ENCODE peak calls at places on chromosomes 7 and 10, in six cellular contexts. One of them, this sample, is unnamed. For H3K9me3, the result is how much of the 10 kb centered on the place peaks cover.

GRCh38 chr7:126040114-126041045 is 1110.8 kb upstream of the POT1 start:
- DNase-seq in CD8-positive, alpha-beta memory T cell: no peak
- DNase-seq in suprapubic skin: no peak
- DNase-seq in ovary: peak
- DNase-seq in uterus: no peak
- DNase-seq in neural progenitor cell: peak
- DNase-seq in this sample: no peak

GRCh38 chr10:67603086-67603485 is 92.9 kb downstream of the CTNNA3 start:
- DNase-seq in CD8-positive, alpha-beta memory T cell: no peak
- DNase-seq in suprapubic skin: no peak
- DNase-seq in ovary: no peak
- DNase-seq in uterus: no peak
- DNase-seq in neural progenitor cell: no peak
- DNase-seq in this sample: no peak

GRCh38 chr7:80263821-80264220 is 129.2 kb downstream of the GNAI1 start:
- DNase-seq in CD8-positive, alpha-beta memory T cell: no peak
- DNase-seq in suprapubic skin: no peak
- DNase-seq in ovary: no peak
- DNase-seq in uterus: no peak
- DNase-seq in neural progenitor cell: no peak
- DNase-seq in this sample: no peak

GRCh38 chr7:139777304-139777890 is 401 bp downstream of the HIPK2 start:
- DNase-seq in CD8-positive, alpha-beta memory T cell: peak
- DNase-seq in suprapubic skin: no peak
- DNase-seq in ovary: peak
- DNase-seq in uterus: peak
- DNase-seq in neural progenitor cell: peak
- DNase-seq in this sample: peak

GRCh38 chr10:70903262-70903921 is 15.0 kb upstream of the PCBD1 start:
- DNase-seq in CD8-positive, alpha-beta memory T cell: no peak
- DNase-seq in suprapubic skin: no peak
- DNase-seq in ovary: peak
- DNase-seq in uterus: peak
- DNase-seq in neural progenitor cell: peak
- DNase-seq in this sample: peak

GRCh38 chr7:150944066-150945042 is 33.8 kb downstream of the KCNH2 start:
- DNase-seq in CD8-positive, alpha-beta memory T cell: no peak
- DNase-seq in suprapubic skin: peak
- DNase-seq in ovary: no peak
- DNase-seq in uterus: no peak
- DNase-seq in neural progenitor cell: no peak
- DNase-seq in this sample: peak

GRCh38 chr7:76054129-76055120 is 6.5 kb downstream of the MDH2 start:
- DNase-seq in CD8-positive, alpha-beta memory T cell: no peak
- DNase-seq in suprapubic skin: no peak
- DNase-seq in ovary: no peak
- DNase-seq in uterus: no peak
- DNase-seq in neural progenitor cell: peak
- DNase-seq in this sample: no peak

GRCh38 chr10:63169063-63169462 is 35.9 kb downstream of the NRBF2 start:
- DNase-seq in CD8-positive, alpha-beta memory T cell: no peak
- DNase-seq in suprapubic skin: no peak
- DNase-seq in ovary: no peak
- DNase-seq in uterus: no peak
- DNase-seq in neural progenitor cell: no peak
- DNase-seq in this sample: no peak

GRCh38 chr7:77450613-77451012 is 34.5 kb upstream of the GSAP start:
- DNase-seq in CD8-positive, alpha-beta memory T cell: no peak
- DNase-seq in suprapubic skin: no peak
- DNase-seq in ovary: no peak
- DNase-seq in uterus: no peak
- DNase-seq in neural progenitor cell: no peak
- DNase-seq in this sample: no peak

GRCh38 chr10:57973451-57973850 is 294.2 kb downstream of the IPMK start:
- DNase-seq in CD8-positive, alpha-beta memory T cell: no peak
- DNase-seq in suprapubic skin: no peak
- DNase-seq in ovary: no peak
- DNase-seq in uterus: no peak
- DNase-seq in neural progenitor cell: no peak
- DNase-seq in this sample: no peak

GRCh38 chr10:80204193-80204714 is 1.1 kb downstream of the ANXA11 start:
- DNase-seq in CD8-positive, alpha-beta memory T cell: no peak
- DNase-seq in suprapubic skin: no peak
- DNase-seq in ovary: no peak
- DNase-seq in uterus: no peak
- DNase-seq in neural progenitor cell: peak
- DNase-seq in this sample: no peak

GRCh38 chr7:131726680-131727079 is 170.3 kb upstream of the PODXL start:
- DNase-seq in CD8-positive, alpha-beta memory T cell: no peak
- DNase-seq in suprapubic skin: no peak
- DNase-seq in ovary: peak
- DNase-seq in uterus: no peak
- DNase-seq in neural progenitor cell: no peak
- DNase-seq in this sample: no peak
- H3K4me3 ChIP-seq in CD8-positive, alpha-beta memory T cell: no peak
- H3K4me3 ChIP-seq in suprapubic skin: no peak
- H3K4me3 ChIP-seq in ovary: no peak
- H3K4me3 ChIP-seq in uterus: no peak
- H3K4me3 ChIP-seq in neural progenitor cell: no peak
- H3K4me3 ChIP-seq in this sample: no peak

GRCh38 chr7:51315393-51316261 is 982 bp downstream of the COBL start:
- DNase-seq in CD8-positive, alpha-beta memory T cell: no peak
- DNase-seq in suprapubic skin: no peak
- DNase-seq in ovary: peak
- DNase-seq in uterus: no peak
- DNase-seq in neural progenitor cell: peak
- DNase-seq in this sample: peak
- H3K27ac ChIP-seq in CD8-positive, alpha-beta memory T cell: no peak
- H3K27ac ChIP-seq in suprapubic skin: peak
- H3K27ac ChIP-seq in ovary: peak
- H3K27ac ChIP-seq in uterus: no peak
- H3K27ac ChIP-seq in neural progenitor cell: no peak
- H3K27ac ChIP-seq in this sample: peak

DNA sequence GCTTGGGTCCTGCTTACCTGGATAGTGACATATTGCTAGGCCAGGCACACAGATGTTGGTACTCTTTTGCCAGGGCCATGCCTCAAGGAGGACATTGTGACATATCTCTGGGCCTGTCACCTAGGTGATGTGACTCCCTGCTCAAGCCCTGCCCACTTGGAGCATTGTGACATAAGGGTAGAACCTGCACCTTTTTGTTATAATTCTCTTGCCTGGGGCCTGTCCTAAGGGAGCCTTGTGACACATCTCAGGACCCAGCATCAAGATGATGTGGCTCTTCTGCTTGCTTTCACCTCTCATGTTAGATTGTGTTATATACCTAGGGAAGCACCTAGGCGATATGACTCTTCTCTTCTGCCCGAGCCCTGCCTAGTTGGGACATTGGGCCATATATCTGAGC is 57.4 kb downstream of the ZNF736 start:
- DNase-seq in CD8-positive, alpha-beta memory T cell: no peak
- DNase-seq in suprapubic skin: no peak
- DNase-seq in ovary: no peak
- DNase-seq in uterus: no peak
- DNase-seq in neural progenitor cell: no peak
- DNase-seq in this sample: no peak
- H3K9me3 ChIP-seq in CD8-positive, alpha-beta memory T cell: under half
- H3K9me3 ChIP-seq in suprapubic skin: under half
- H3K9me3 ChIP-seq in ovary: under half
- H3K9me3 ChIP-seq in uterus: under half
- H3K9me3 ChIP-seq in neural progenitor cell: under half
- H3K9me3 ChIP-seq in this sample: under half

DNA sequence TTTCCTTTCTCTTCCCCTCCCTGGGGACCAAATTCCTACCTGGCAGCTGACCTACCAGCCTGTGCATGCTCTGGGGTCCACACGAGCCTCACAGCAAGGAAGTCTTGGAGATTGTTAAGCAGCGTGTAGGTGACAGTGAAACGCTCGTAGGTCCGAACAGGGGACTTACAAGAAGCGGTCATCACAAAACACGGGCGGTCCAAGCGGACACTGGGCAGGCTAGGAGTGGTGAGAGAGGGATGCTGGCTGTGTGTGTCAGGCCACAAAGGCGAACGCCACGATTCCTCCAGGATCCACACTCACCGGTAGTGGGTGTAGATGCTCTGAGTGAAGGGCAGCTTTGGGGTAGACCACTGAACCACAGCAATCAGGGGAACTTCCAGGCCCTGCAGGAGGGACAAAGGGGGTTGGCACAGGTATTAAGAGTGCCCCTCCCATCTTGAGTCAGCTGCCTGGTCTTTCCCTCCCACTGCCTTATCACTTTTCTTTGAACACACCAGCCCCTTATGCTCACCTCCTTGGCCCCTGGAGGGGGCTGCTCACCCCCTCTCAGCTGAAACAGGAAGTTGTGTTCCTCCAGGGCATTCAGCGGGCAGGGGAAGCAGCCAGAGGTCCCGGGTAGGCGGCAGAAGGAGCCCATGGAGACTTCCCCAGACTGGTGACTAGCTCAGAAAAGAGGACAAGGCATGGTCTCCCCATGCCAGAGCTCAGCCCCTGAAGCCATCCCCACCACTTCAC is 2.0 kb downstream of the TRAPPC14 start:
- DNase-seq in CD8-positive, alpha-beta memory T cell: no peak
- DNase-seq in suprapubic skin: no peak
- DNase-seq in ovary: no peak
- DNase-seq in uterus: no peak
- DNase-seq in neural progenitor cell: no peak
- DNase-seq in this sample: no peak
- H3K4me3 ChIP-seq in CD8-positive, alpha-beta memory T cell: peak
- H3K4me3 ChIP-seq in suprapubic skin: no peak
- H3K4me3 ChIP-seq in ovary: no peak
- H3K4me3 ChIP-seq in uterus: no peak
- H3K4me3 ChIP-seq in neural progenitor cell: no peak
- H3K4me3 ChIP-seq in this sample: no peak

GRCh38 chr7:113907617-113908016 is 11.2 kb downstream of the PPP1R3A start:
- DNase-seq in CD8-positive, alpha-beta memory T cell: no peak
- DNase-seq in suprapubic skin: no peak
- DNase-seq in ovary: no peak
- DNase-seq in uterus: no peak
- DNase-seq in neural progenitor cell: no peak
- DNase-seq in this sample: no peak

DNA sequence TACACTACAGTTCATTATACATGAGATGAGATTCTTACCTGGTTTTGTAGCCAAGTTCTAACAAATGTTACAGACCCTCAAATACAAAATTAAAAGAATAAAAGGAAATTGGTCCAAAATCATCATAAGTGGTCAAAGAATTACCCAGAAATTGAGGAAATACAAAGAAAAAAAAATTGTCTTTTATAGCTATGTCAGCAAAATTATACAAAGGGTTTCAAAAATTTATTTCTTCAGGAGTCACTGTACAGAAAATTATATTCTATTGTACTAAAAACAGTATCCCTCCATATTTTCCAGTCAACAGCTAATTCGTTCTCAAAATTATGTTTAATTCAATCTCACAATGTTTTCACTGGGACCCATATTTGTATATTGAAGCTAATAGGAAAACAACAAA is 14.3 kb downstream of the PPP1R3A start:
- DNase-seq in CD8-positive, alpha-beta memory T cell: no peak
- DNase-seq in suprapubic skin: no peak
- DNase-seq in ovary: no peak
- DNase-seq in uterus: no peak
- DNase-seq in neural progenitor cell: no peak
- DNase-seq in this sample: no peak
- H3K27ac ChIP-seq in CD8-positive, alpha-beta memory T cell: no peak
- H3K27ac ChIP-seq in suprapubic skin: no peak
- H3K27ac ChIP-seq in ovary: no peak
- H3K27ac ChIP-seq in uterus: no peak
- H3K27ac ChIP-seq in neural progenitor cell: no peak
- H3K27ac ChIP-seq in this sample: no peak

DNA sequence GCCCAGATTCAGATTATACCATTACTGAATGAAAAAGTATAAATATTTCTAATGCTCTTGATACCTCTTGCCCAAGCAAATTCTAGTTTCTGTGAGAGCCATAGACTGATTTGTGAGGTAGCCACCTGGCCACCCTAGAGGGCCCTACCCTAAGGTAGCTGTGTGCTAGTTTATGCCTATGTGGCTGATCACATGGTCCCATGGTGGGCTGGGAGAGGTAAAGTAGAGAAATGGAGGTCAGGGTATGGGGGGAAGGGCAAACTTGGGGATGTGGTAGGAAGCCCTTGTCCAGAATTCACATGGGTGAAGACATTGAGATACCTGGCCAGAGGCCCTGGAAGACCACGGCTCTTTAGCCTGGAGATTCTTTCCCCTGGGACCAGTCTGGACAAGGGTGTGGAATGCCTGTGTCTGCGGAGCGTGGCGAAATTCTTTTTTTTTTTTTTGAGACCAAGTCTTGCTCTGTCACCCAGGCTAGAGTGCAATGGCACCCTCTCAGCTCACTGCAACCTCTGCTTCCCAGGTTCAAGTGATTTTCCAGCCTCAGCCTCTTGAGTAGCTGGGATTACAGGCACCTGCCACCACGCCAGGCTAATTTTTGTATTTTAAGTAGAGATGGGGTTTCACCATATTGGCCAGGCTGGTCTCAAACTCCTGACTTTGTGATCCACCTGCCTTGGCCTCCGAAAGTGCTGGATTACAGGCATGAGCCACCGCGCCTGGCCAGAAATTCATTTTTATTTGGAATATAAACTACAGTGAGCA is 639.4 kb downstream of the ACTR3B start:
- DNase-seq in CD8-positive, alpha-beta memory T cell: no peak
- DNase-seq in suprapubic skin: no peak
- DNase-seq in ovary: no peak
- DNase-seq in uterus: no peak
- DNase-seq in neural progenitor cell: no peak
- DNase-seq in this sample: no peak
- H3K9me3 ChIP-seq in CD8-positive, alpha-beta memory T cell: under half
- H3K9me3 ChIP-seq in suprapubic skin: under half
- H3K9me3 ChIP-seq in ovary: under half
- H3K9me3 ChIP-seq in uterus: under half
- H3K9me3 ChIP-seq in neural progenitor cell: under half
- H3K9me3 ChIP-seq in this sample: under half

GRCh38 chr10:97539523-97540200 is 32.9 kb upstream of the ANKRD2 start:
- DNase-seq in CD8-positive, alpha-beta memory T cell: no peak
- DNase-seq in suprapubic skin: no peak
- DNase-seq in ovary: peak
- DNase-seq in uterus: peak
- DNase-seq in neural progenitor cell: peak
- DNase-seq in this sample: peak

GRCh38 chr10:97538839-97539238 is 33.7 kb upstream of the ANKRD2 start:
- DNase-seq in CD8-positive, alpha-beta memory T cell: no peak
- DNase-seq in suprapubic skin: no peak
- DNase-seq in ovary: no peak
- DNase-seq in uterus: no peak
- DNase-seq in neural progenitor cell: no peak
- DNase-seq in this sample: peak

GRCh38 chr10:97540669-97541500 is 31.7 kb upstream of the ANKRD2 start:
- DNase-seq in CD8-positive, alpha-beta memory T cell: no peak
- DNase-seq in suprapubic skin: no peak
- DNase-seq in ovary: peak
- DNase-seq in uterus: peak
- DNase-seq in neural progenitor cell: no peak
- DNase-seq in this sample: peak

GRCh38 chr10:97543025-97543546 is 29.5 kb upstream of the ANKRD2 start:
- DNase-seq in CD8-positive, alpha-beta memory T cell: no peak
- DNase-seq in suprapubic skin: peak
- DNase-seq in ovary: peak
- DNase-seq in uterus: peak
- DNase-seq in neural progenitor cell: no peak
- DNase-seq in this sample: peak

GRCh38 chr10:97542169-97543024 is 30.2 kb upstream of the ANKRD2 start:
- DNase-seq in CD8-positive, alpha-beta memory T cell: no peak
- DNase-seq in suprapubic skin: peak
- DNase-seq in ovary: peak
- DNase-seq in uterus: peak
- DNase-seq in neural progenitor cell: peak
- DNase-seq in this sample: peak
- H3K4me3 ChIP-seq in CD8-positive, alpha-beta memory T cell: no peak
- H3K4me3 ChIP-seq in suprapubic skin: no peak
- H3K4me3 ChIP-seq in ovary: no peak
- H3K4me3 ChIP-seq in uterus: no peak
- H3K4me3 ChIP-seq in neural progenitor cell: no peak
- H3K4me3 ChIP-seq in this sample: no peak

This sample was measured in sigmoid colon.